ENCODE peak calls at places on chromosome 6, in four cellular contexts. One of them, this sample, is unnamed.

GRCh38 chr6:101932704-101933103 is 539.2 kb downstream of the GRIK2 start:
- DNase-seq in colonic mucosa: no peak
- DNase-seq in gastrocnemius medialis: no peak
- DNase-seq in skeletal muscle cell: no peak
- DNase-seq in this sample: no peak

GRCh38 chr6:20978176-20978614 is 443.9 kb downstream of the CDKAL1 start:
- DNase-seq in colonic mucosa: no peak
- DNase-seq in gastrocnemius medialis: no peak
- DNase-seq in skeletal muscle cell: peak
- DNase-seq in this sample: no peak

GRCh38 chr6:4979426-4979825 is 24.4 kb downstream of the RPP40 start:
- DNase-seq in gastrocnemius medialis: no peak
- DNase-seq in colonic mucosa: no peak
- DNase-seq in skeletal muscle cell: no peak
- DNase-seq in this sample: no peak

GRCh38 chr6:21587182-21587924 is 6.2 kb upstream of the SOX4 start:
- DNase-seq in colonic mucosa: peak
- DNase-seq in skeletal muscle cell: no peak
- DNase-seq in gastrocnemius medialis: peak
- DNase-seq in this sample: no peak

GRCh38 chr6:28281288-28282064 is at the start of gene PGBD1:
- DNase-seq in colonic mucosa: peak
- DNase-seq in gastrocnemius medialis: peak
- DNase-seq in skeletal muscle cell: peak
- DNase-seq in this sample: peak

GRCh38 chr6:156617376-156617775 is 159.8 kb upstream of the ARID1B start:
- DNase-seq in skeletal muscle cell: no peak
- DNase-seq in colonic mucosa: peak
- DNase-seq in gastrocnemius medialis: no peak
- DNase-seq in this sample: no peak

GRCh38 chr6:75579951-75580350 is 21.7 kb upstream of the SENP6 start:
- DNase-seq in gastrocnemius medialis: no peak
- DNase-seq in colonic mucosa: no peak
- DNase-seq in skeletal muscle cell: no peak
- DNase-seq in this sample: no peak

GRCh38 chr6:2103644-2104523 is 141.5 kb downstream of the GMDS start:
- DNase-seq in colonic mucosa: no peak
- DNase-seq in skeletal muscle cell: no peak
- DNase-seq in gastrocnemius medialis: no peak
- DNase-seq in this sample: no peak

GRCh38 chr6:166662690-166663089 is 35.6 kb upstream of the RPS6KA2 start:
- DNase-seq in colonic mucosa: no peak
- DNase-seq in gastrocnemius medialis: no peak
- DNase-seq in skeletal muscle cell: no peak
- DNase-seq in this sample: no peak

GRCh38 chr6:52820198-52820597 is 16.6 kb upstream of the GSTA1 start:
- DNase-seq in gastrocnemius medialis: no peak
- DNase-seq in skeletal muscle cell: no peak
- DNase-seq in colonic mucosa: no peak
- DNase-seq in this sample: no peak

GRCh38 chr6:36731622-36732310 is 34.1 kb downstream of the RAB44 start:
- DNase-seq in skeletal muscle cell: no peak
- DNase-seq in gastrocnemius medialis: no peak
- DNase-seq in colonic mucosa: no peak
- DNase-seq in this sample: no peak

GRCh38 chr6:118580585-118581419 is 32.7 kb downstream of the PLN start:
- DNase-seq in gastrocnemius medialis: peak
- DNase-seq in skeletal muscle cell: peak
- DNase-seq in colonic mucosa: peak
- DNase-seq in this sample: no peak

GRCh38 chr6:3962897-3963296 is 113.7 kb downstream of the FAM50B start:
- DNase-seq in colonic mucosa: no peak
- DNase-seq in gastrocnemius medialis: no peak
- DNase-seq in skeletal muscle cell: peak
- DNase-seq in this sample: no peak

GRCh38 chr6:115885636-115886366 is 174.9 kb downstream of the FRK start:
- DNase-seq in colonic mucosa: no peak
- DNase-seq in gastrocnemius medialis: no peak
- DNase-seq in skeletal muscle cell: no peak
- DNase-seq in this sample: no peak

GRCh38 chr6:33682341-33682740 is 29.2 kb downstream of the UQCC2 start:
- DNase-seq in colonic mucosa: no peak
- DNase-seq in skeletal muscle cell: no peak
- DNase-seq in gastrocnemius medialis: no peak
- DNase-seq in this sample: no peak

GRCh38 chr6:105911106-105911629 is 175.0 kb upstream of the PRDM1 start:
- DNase-seq in colonic mucosa: no peak
- DNase-seq in skeletal muscle cell: no peak
- DNase-seq in gastrocnemius medialis: no peak
- DNase-seq in this sample: no peak

GRCh38 chr6:41730531-41731436 is 4.6 kb downstream of the TFEB start:
- DNase-seq in gastrocnemius medialis: no peak
- DNase-seq in skeletal muscle cell: no peak
- DNase-seq in colonic mucosa: no peak
- DNase-seq in this sample: no peak

GRCh38 chr6:35096129-35096852 is 44.8 kb downstream of the TCP11 start:
- DNase-seq in gastrocnemius medialis: no peak
- DNase-seq in skeletal muscle cell: peak
- DNase-seq in colonic mucosa: peak
- DNase-seq in this sample: no peak

GRCh38 chr6:131792091-131792496 is 15.7 kb upstream of the ENPP1 start:
- DNase-seq in skeletal muscle cell: no peak
- DNase-seq in colonic mucosa: no peak
- DNase-seq in gastrocnemius medialis: no peak
- DNase-seq in this sample: no peak